ENCODE peak calls at places on chromosome 3, in four cellular contexts. L is IMR-90, A is neuronal stem cell, D is H9. X is an unnamed sample.

GRCh38 chr3:69866988-69867720 is 127.9 kb downstream of the MITF start:
- DNase-seq in L (peak; percentile 63), A (no peak), D (no peak), X (peak; percentile 30)

GRCh38 chr3:41302295-41302694 is 103.0 kb downstream of the CTNNB1 start:
- DNase-seq in A (no peak), D (no peak), L (no peak), X (no peak)

GRCh38 chr3:134134698-134135415 is 105.1 kb upstream of the SLCO2A1 start:
- DNase-seq in D (no peak), A (no peak), L (no peak), X (no peak)

GRCh38 chr3:72657666-72658065 is 190.6 kb downstream of the SHQ1 start:
- DNase-seq in L (no peak), D (no peak), A (no peak), X (no peak)

GRCh38 chr3:189771842-189772494 is 140.8 kb downstream of the TP63 start:
- DNase-seq in D (no peak), L (no peak), A (no peak), X (no peak)

GRCh38 chr3:40397129-40397528 is 10.1 kb downstream of the ENTPD3 start:
- DNase-seq in A (no peak), L (no peak), D (no peak), X (no peak)

GRCh38 chr3:119939087-119939486 is 155.2 kb downstream of the GSK3B start:
- DNase-seq in L (no peak), D (no peak), A (no peak), X (no peak)

GRCh38 chr3:33658971-33659848 is 58.8 kb downstream of the CLASP2 start:
- DNase-seq in D (peak; percentile 78), A (peak; percentile 65), L (peak; percentile 88), X (peak; percentile 89)

GRCh38 chr3:159200176-159200575 is 398.3 kb downstream of the MFSD1 start:
- DNase-seq in D (no peak), A (no peak), L (no peak), X (peak; percentile 7)

DNA sequence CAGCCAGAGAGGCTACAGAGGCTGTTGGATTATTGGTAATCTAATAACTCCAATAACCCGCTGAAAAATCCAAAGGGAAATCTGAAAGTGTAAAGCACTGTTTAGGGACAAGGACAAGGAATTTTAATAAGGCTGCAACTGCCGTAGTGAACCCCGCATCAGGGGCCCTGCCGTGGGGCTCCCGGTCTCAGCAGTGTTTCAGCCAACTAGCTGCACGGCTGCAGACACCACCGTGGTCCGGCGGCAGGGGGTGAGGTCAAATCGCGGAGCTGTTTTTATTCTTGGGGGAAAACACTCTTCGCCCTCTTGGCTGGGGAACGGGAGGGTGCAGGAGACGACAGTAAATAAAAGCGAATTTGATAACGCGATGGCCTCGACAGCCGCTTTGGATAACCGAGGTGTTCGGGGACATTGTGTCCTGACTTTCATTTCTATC is 6.1 kb downstream of the BCL6 start:
- DNase-seq in L (no peak), A (peak; percentile 49), D (no peak), X (no peak)
- H2BK15ac ChIP-seq in L (no peak overlapping the region), A (no peak overlapping the region), D (no peak overlapping the region), X (no peak overlapping the region)

GRCh38 chr3:60047426-60048200 is 997.8 kb upstream of the CFAP20DC start:
- DNase-seq in A (no peak), D (no peak), L (no peak), X (no peak)

GRCh38 chr3:60048447-60048848 is 998.6 kb upstream of the CFAP20DC start:
- DNase-seq in A (no peak), L (no peak), D (no peak), X (no peak)

GRCh38 chr3:60045686-60046085 is 995.9 kb upstream of the CFAP20DC start:
- DNase-seq in D (no peak), A (no peak), L (no peak), X (no peak)

DNA sequence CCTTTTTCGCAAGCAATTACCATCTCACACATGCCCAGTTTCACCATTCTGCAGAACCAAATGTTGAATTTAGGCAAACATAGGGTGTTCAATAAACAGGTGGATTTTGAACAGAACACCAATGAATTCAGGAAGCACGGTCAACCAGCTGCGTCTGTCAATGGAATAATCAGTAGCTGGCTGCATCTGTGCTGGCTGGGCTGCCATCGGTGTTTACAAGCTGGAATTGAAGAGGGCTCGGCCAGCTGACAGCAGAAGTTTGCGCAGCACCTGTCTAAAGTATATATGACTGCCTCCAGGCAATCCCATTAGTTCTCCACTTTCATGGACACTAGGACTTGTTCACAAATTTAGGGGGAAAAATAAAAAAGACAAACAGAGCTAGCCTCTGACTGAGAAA is 996.4 kb upstream of the CFAP20DC start:
- DNase-seq in L (no peak), A (no peak), D (no peak), X (no peak)
- H3K27ac ChIP-seq in L (no peak overlapping the region), A (no peak overlapping the region), D (no peak overlapping the region), X (no peak overlapping the region)

DNA sequence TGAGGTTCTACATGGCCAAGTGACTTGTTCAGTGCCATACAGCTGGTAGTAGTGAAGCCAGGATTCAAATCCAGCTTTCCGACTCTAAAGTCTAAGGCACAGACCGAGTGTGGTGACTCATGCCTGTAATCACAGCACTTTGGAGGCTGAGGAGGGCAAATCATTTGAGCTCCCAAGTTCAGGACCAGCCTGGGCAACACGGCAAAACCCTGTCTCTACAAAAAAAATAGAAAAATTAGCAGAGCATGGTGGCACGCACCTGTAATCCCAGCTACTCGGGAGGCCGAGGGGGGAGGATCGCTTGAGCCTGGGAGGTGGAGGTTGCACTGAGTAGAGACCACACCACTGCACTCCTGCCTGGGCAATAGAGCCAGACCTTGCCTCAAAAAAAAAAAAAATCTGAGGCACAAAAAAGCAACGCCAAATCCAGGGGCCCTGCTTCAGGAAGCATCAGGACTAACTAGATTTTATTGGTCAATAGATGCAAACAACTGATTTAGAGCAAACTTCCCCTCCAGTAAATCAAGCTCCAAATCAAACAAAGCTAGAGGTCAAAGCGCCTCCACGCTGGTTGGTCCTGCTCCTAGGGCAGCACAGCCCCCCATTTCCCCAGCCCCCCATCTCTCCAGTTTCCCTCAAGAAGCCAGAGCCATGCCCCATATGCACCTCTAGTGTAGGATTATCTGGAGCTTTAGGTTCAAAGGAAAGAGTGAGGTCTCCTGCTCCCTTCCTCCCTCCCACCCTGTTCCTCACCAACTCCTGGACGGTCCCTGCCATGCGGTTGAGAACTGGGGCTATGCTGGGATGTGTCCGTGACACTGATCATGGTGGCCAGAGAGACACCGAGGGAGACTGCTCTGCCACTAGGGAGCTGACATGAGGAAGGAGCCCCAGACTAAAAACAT is 2.9 kb upstream of the TNK2 start:
- DNase-seq in D (no peak), A (no peak), L (no peak), X (no peak)
- H3K4ac ChIP-seq in D (no peak overlapping the region), A (no peak overlapping the region), L (no peak overlapping the region), X (no peak overlapping the region)

GRCh38 chr3:88058322-88058592 is 548 bp downstream of the CGGBP1 start:
- DNase-seq in L (no peak), A (no peak), D (no peak), X (no peak)
- H2BK15ac ChIP-seq in L (peak overlapping the region; percentile 57), A (no peak overlapping the region), D (no peak overlapping the region), X (no peak overlapping the region)

DNA sequence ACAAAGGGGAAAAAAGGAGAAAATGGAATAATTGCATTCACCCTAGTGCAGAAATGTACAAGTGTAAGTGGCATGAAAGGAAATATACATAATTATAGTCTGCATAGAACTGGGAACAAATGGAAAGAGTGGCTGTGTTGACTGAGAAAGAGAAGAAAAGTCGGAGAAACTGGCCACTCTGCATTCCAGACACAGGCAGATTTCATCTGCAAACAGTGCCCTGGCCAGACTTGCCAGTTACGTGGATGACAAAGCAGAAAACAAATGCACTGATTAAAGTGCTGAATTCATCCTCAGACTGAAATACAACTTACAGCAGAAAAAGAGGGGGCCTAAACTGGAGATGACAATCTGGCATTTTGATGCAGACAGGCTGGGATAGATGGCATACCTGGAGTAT is 129.8 kb downstream of the FGF12 start:
- DNase-seq in L (no peak), A (no peak), D (no peak), X (peak; percentile 28)
- H3K27ac ChIP-seq in L (no peak overlapping the region), A (no peak overlapping the region), D (no peak overlapping the region), X (no peak overlapping the region)

DNA sequence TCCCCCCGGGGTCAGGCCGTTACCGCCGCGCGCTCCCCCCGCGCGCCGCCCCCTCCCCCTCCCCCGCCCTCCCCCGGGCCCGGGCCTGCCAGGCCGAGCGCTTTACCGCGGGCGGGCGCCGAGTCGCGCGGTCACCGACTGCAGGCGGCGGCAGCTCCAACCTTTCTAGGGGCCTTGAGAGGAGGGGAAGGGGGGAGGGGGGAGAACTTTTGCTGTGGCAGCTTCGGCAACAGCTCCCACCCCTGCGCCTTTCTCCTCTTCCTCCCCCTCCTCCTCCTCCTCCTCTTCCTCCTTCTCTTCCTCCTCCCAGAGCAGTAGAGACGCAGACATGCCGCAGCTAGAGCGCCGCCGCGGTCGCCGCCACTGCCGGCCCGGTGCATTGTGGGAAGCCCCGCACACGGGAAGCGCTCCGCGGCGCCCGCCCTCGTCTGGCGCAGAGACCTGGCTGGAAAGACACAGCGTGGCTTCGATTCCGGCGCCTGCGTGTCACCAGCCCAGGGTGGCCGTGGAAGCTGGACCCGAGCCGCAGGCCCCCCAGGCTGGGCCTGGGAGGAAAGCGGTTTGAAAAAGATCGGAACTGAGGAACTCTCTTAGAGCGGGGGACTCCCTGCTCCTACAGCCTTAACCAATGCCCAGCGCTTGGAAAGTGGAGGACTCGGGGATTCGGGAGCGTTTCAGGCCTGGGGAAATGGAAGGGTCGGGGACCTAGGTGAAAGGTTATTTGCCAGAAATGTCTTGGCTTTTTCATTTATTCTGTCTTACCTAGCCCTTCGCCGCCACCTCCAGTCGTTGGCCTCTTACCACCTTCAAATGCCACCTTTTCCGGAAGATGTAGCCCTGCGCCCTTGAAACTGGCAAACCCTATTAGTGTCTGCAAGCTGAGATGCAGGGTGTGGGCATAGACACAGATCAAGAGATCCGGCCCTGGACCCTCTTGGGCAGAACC is at the start of gene ZNF148:
- DNase-seq in L (peak; percentile 84), D (peak; percentile 90), A (peak; percentile 89), X (peak; percentile 95)
- H3K4ac ChIP-seq in L (peak within 1 kb of the TSS; percentile 92), D (no peak within 1 kb of the TSS), A (no peak within 1 kb of the TSS), X (peak within 1 kb of the TSS; percentile 43)

X was measured in mesendoderm.